ENCODE peak calls at places on chromosomes 5 and 9, in six cellular contexts. P is H9; I is germinal center; U is CD4-positive, alpha-beta T cell; J is aorta; O is fibroblast of villous mesenchyme. M is an unnamed sample.

GRCh38 chr9:14383296-14383695 is 69.4 kb upstream of the NFIB start:
- DNase-seq in P (no peak), I (no peak), U (no peak), J (no peak), O (peak), M (no peak)

GRCh38 chr9:126809068-126809467 is 4.2 kb downstream of the ZBTB43 start:
- DNase-seq in P (no peak), I (no peak), U (no peak), J (no peak), O (peak), M (no peak)

GRCh38 chr5:20476016-20476415 is 488.0 kb upstream of the CDH18 start:
- DNase-seq in P (no peak), I (no peak), U (no peak), J (no peak), O (no peak), M (no peak)

GRCh38 chr9:89723696-89724095 is 118.9 kb downstream of the GADD45G start:
- DNase-seq in P (no peak), I (no peak), U (no peak), J (no peak), O (peak), M (no peak)

GRCh38 chr9:134682651-134683364 is 41.2 kb downstream of the COL5A1 start:
- DNase-seq in P (no peak), I (no peak), U (no peak), J (peak), O (no peak), M (no peak)

GRCh38 chr5:168165221-168165965 is 126.1 kb upstream of the WWC1 start:
- DNase-seq in P (peak), I (no peak), U (no peak), J (no peak), O (no peak), M (no peak)

GRCh38 chr5:27479859-27480258 is 441.5 kb upstream of the CDH9 start:
- DNase-seq in P (no peak), I (no peak), U (no peak), J (no peak), O (no peak), M (no peak)

GRCh38 chr9:73742412-73742811 is 590.7 kb downstream of the ANXA1 start:
- DNase-seq in P (no peak), I (no peak), U (no peak), J (no peak), O (no peak), M (no peak)

GRCh38 chr5:138946241-138946623 is 71.1 kb upstream of the LRRTM2 start:
- DNase-seq in P (no peak), I (no peak), U (no peak), J (no peak), O (no peak), M (no peak)

M was measured in CD8-positive, alpha-beta T cell.